ENCODE peak calls at places on chromosome 3, in four cellular contexts. N is body of pancreas, Z is adrenal gland, F is Peyer's patch. I is an unnamed sample.

GRCh38 chr3:120780977-120781376 is 38.4 kb downstream of the GTF2E1 start:
- DNase-seq in F (no peak), N (no peak), Z (peak; percentile 90), I (no peak)

GRCh38 chr3:102378216-102378615 is 56.6 kb upstream of the ZPLD1 start:
- DNase-seq in F (no peak), N (no peak), Z (no peak), I (no peak)

GRCh38 chr3:5317572-5317971 is 130.1 kb downstream of the EDEM1 start:
- DNase-seq in F (no peak), Z (no peak), N (no peak), I (no peak)

GRCh38 chr3:79032686-79033318 is 735.0 kb downstream of the ROBO1 start:
- DNase-seq in Z (no peak), N (no peak), F (no peak), I (no peak)

GRCh38 chr3:196684548-196685407 is 27.3 kb downstream of the CEP19 start:
- DNase-seq in Z (peak; percentile 58), F (peak; percentile 87), N (peak; percentile 55), I (peak; percentile 73)

GRCh38 chr3:61009025-61009424 is 242.2 kb downstream of the FHIT start:
- DNase-seq in N (no peak), Z (no peak), F (peak; percentile 46), I (no peak)

GRCh38 chr3:100103558-100104441 is 10.5 kb downstream of the FILIP1L start:
- DNase-seq in Z (no peak), F (no peak), N (peak; percentile 49), I (no peak)

GRCh38 chr3:179706233-179706632 is 53.4 kb downstream of the USP13 start:
- DNase-seq in F (no peak), Z (peak; percentile 58), N (no peak), I (no peak)

GRCh38 chr3:30775070-30775469 is 119.4 kb downstream of the GADL1 start:
- DNase-seq in N (no peak), F (no peak), Z (no peak), I (no peak)

GRCh38 chr3:32945136-32945535 is 6.3 kb upstream of the CCR4 start:
- DNase-seq in F (no peak), Z (no peak), N (no peak), I (no peak)

GRCh38 chr3:133303430-133303829 is 96.4 kb upstream of the BFSP2 start:
- DNase-seq in F (no peak), Z (no peak), N (no peak), I (no peak)

GRCh38 chr3:64145438-64145837 is 79.8 kb downstream of the PRICKLE2 start:
- DNase-seq in F (no peak), Z (no peak), N (no peak), I (no peak)

GRCh38 chr3:24952388-24952787 is 457.7 kb upstream of the THRB start:
- DNase-seq in Z (no peak), N (no peak), F (no peak), I (no peak)

GRCh38 chr3:191356586-191357439 is 26.5 kb upstream of the UTS2B start:
- DNase-seq in Z (no peak), N (peak; percentile 12), F (no peak), I (peak; percentile 21)

GRCh38 chr3:12463686-12464085 is 20.6 kb upstream of the TSEN2 start:
- DNase-seq in F (no peak), Z (no peak), N (no peak), I (no peak)

GRCh38 chr3:8837172-8837571 is 67.8 kb upstream of the OXTR start:
- DNase-seq in N (no peak), F (no peak), Z (no peak), I (no peak)

GRCh38 chr3:151584603-151585002 is 123.7 kb upstream of the IGSF10 start:
- DNase-seq in Z (no peak), F (no peak), N (no peak), I (no peak)

GRCh38 chr3:46716461-46717441 is 918 bp downstream of the PRSS50 start:
- DNase-seq in Z (no peak), F (peak; percentile 40), N (no peak), I (peak; percentile 10)

GRCh38 chr3:194871143-194871863 is 185.6 kb downstream of the FAM43A start:
- DNase-seq in N (peak; percentile 75), Z (peak; percentile 75), F (peak; percentile 91), I (peak; percentile 75)

GRCh38 chr3:146496246-146496645 is 26.9 kb upstream of the PLSCR2 start:
- DNase-seq in N (no peak), Z (no peak), F (no peak), I (no peak)

GRCh38 chr3:22245122-22245521 is 494.1 kb upstream of the ZNF385D start:
- DNase-seq in N (no peak), F (no peak), Z (peak; percentile 7), I (no peak)

DNA sequence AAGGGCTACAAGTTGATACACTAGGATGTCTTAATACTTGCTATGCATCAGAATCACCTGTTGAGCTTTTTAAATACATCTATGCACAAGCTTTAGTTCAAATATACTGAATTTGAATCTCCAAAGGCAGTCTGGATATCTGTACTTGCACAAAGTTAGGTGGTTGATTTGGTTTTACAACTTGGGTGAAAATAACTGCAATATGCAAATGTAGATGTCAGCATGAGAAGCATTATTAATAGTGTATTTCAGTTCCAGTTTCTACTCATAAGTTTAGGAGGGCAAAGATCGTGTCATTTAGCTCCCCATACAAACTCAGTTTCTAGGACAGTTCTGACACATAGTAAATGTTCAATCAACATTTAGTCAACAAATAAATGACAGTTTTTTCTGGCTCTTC is 25.6 kb downstream of the IQCB1 start:
- DNase-seq in F (no peak), N (no peak), Z (no peak), I (no peak)
- TF ChIP-seq POLR2A in F (no peak), N (no peak), Z (no peak), I (no peak)

GRCh38 chr3:149881879-149882278 is 68.9 kb downstream of the RNF13 start:
- DNase-seq in N (no peak), F (no peak), Z (no peak), I (no peak)

GRCh38 chr3:149872589-149872988 is 59.6 kb downstream of the RNF13 start:
- DNase-seq in N (no peak), F (no peak), Z (no peak), I (no peak)

GRCh38 chr3:149879872-149880271 is 66.9 kb downstream of the RNF13 start:
- DNase-seq in F (peak; percentile 68), N (peak; percentile 16), Z (peak; percentile 69), I (peak; percentile 77)

GRCh38 chr3:149883134-149883533 is 70.1 kb downstream of the RNF13 start:
- DNase-seq in N (no peak), F (no peak), Z (no peak), I (no peak)

DNA sequence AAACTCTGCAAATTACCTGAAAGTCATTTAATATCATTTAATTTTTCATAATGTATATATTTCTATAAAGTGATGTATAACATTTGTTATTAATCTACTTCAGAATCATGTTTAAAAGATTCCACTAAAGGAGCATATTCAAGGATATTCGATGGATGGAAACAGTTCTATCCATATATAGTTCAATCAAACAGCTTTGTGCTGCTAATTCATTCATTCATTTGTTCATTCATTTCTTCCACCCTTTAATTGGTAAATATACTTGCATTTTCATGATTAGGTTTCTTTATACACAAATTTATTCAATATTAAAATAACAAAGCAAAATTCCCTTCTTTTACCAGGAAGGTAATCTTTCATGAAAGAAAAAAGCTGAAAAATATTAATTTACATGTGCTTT is 64.7 kb downstream of the RNF13 start:
- DNase-seq in Z (no peak), N (no peak), F (no peak), I (no peak)
- H3K27me3 ChIP-seq in Z (no peaks in the 10 kb centered on the region), N (no peaks in the 10 kb centered on the region), F (no peaks in the 10 kb centered on the region), I (no peaks in the 10 kb centered on the region)

GRCh38 chr3:171459942-171460225 is 321 bp downstream of the TNIK start:
- DNase-seq in N (no peak), F (no peak), Z (no peak), I (no peak)

GRCh38 chr3:171458056-171458856 is 1.9 kb downstream of the TNIK start:
- DNase-seq in Z (no peak), N (peak; percentile 13), F (peak; percentile 55), I (peak; percentile 38)

GRCh38 chr3:171458857-171459129 is 1.4 kb downstream of the TNIK start:
- DNase-seq in F (no peak), N (no peak), Z (no peak), I (no peak)

GRCh38 chr3:171460226-171461086 is at the start of gene TNIK:
- DNase-seq in F (peak; percentile 98), N (peak; percentile 92), Z (peak; percentile 92), I (peak; percentile 98)

DNA sequence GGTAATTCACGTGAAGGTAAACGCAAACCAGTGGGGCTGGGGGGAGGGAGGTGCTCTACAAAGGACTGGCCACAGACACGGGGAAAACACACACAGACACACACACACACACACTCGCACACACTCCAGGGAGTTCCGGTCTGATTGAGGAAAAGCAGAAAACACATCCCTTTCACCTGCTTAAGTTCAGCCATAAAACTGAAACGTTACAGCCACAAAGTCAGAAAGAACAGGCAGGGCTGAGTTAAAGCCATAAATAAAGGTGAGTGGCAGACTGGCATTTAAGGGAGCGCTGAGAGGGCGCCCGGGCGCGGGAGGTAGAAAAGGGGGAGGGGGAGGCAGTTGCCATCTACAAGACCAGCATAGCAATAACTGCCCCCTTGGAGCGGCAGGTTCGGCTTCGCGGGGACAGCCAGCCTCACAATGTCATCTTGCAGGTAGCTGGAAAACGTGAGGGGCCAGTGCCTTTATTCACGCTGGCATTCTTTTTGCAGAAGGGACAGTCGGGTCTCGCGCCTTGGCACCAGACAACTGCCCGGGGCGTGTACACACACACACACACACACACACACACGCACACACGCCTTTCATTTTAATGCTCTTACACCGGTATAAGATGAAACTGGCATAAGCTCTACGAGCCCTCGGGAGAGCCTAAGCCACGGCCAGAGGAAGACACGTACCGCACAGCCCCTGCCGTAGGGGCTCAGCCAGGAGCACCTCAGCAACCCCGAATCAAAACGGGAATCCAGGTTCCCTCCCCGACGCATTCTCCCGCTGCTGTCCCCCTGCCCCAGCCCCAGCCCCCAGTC is 869 bp downstream of the TNIK start:
- DNase-seq in N (peak; percentile 43), F (peak; percentile 73), Z (peak; percentile 24), I (peak; percentile 50)
- TF ChIP-seq POLR2A in N (no peak), F (peak; percentile 39), Z (no peak), I (no peak)

GRCh38 chr3:128470134-128470915 is 3.6 kb upstream of the DNAJB8 start:
- DNase-seq in Z (no peak), N (no peak), F (no peak), I (no peak)
- H3K27me3 ChIP-seq in Z (peaks cover 6% of the 10 kb centered on the region), N (no peaks in the 10 kb centered on the region), F (no peaks in the 10 kb centered on the region), I (no peaks in the 10 kb centered on the region)

DNA sequence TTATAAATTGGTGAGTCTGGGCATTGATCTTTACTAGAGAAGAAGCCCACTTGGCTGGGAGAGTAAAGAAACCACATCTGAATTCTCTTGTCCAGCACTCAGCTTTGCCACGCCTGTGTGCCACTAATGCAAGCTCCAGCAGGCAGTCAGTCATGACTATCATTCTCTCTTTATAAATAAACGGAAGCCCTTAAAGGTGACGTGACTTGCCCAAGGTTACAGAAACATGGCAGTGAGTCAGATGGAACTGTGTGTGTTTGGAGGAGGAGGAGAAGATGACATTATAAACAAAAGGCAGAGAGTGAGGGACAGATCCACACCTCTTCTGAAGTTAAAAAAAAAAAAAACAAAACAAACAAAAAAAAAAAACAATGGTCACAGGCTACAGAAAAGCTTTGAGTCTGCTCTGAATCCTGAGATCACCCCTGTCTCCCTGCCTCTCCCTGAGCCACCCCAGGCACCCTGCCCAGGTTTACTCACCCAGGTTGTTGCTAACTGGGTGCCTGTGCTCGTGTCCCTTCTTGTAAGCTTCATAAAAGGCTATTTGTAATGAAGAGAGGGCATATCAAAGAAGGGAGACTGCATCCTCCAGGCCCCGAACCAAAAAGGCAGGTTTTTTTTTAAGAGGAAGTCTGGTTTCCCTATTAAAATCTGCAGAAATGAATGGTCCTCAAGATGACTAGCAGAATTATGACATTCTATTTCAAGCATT is 119.7 kb upstream of the PHLDB2 start:
- DNase-seq in Z (peak; percentile 72), F (no peak), N (peak; percentile 65), I (no peak)
- TF ChIP-seq POLR2A in Z (peak; percentile 62), F (no peak), N (peak; percentile 43), I (no peak)

I was measured in testis.